ENCODE peak calls at places on chromosome 22, in four cellular contexts. L, Z, Y and M are unnamed samples.

GRCh38 chr22:24566899-24567511 is 11.2 kb downstream of the SNRPD3 start:
- DNase-seq in L (no peak), Z (no peak), Y (no peak), M (no peak)

GRCh38 chr22:36658900-36659299 is 44.7 kb downstream of the CACNG2 start:
- DNase-seq in L (no peak), Z (no peak), Y (no peak), M (no peak)

GRCh38 chr22:42317691-42318547 is 47.5 kb upstream of the TCF20 start:
- DNase-seq in L (no peak), Z (no peak), Y (peak), M (no peak)

GRCh38 chr22:33361581-33361980 is 303.4 kb upstream of the SYN3 start:
- DNase-seq in L (no peak), Z (no peak), Y (no peak), M (no peak)

GRCh38 chr22:47901911-47902310 is 1139.5 kb downstream of the TBC1D22A start:
- DNase-seq in L (no peak), Z (no peak), Y (no peak), M (no peak)

GRCh38 chr22:27435839-27436581 is 365.5 kb downstream of the MN1 start:
- DNase-seq in L (peak), Z (peak), Y (peak), M (no peak)

GRCh38 chr22:40602231-40602630 is 34.3 kb downstream of the MRTFA start:
- DNase-seq in L (no peak), Z (no peak), Y (no peak), M (no peak)

GRCh38 chr22:31148953-31149627 is 8.8 kb upstream of the PLA2G3 start:
- DNase-seq in L (peak), Z (peak), Y (peak), M (no peak)

GRCh38 chr22:35033635-35034296 is 32.2 kb upstream of the ISX start:
- DNase-seq in L (no peak), Z (no peak), Y (no peak), M (no peak)

GRCh38 chr22:48546653-48547424 is 1280.8 kb downstream of the BRD1 start:
- DNase-seq in L (no peak), Z (no peak), Y (no peak), M (no peak)

GRCh38 chr22:40853961-40854360 is 2.5 kb downstream of the ST13 start:
- DNase-seq in L (no peak), Z (peak), Y (no peak), M (no peak)

GRCh38 chr22:21622624-21623401 is 7.0 kb downstream of the YDJC start:
- DNase-seq in L (no peak), Z (no peak), Y (no peak), M (no peak)

GRCh38 chr22:27799334-27800249 is 2.0 kb downstream of the MN1 start:
- DNase-seq in L (peak), Z (no peak), Y (no peak), M (no peak)

GRCh38 chr22:40951795-40952602 is 821 bp downstream of the RBX1 start:
- DNase-seq in L (no peak), Z (no peak), Y (no peak), M (no peak)

GRCh38 chr22:27246558-27246957 is 555.0 kb downstream of the MN1 start:
- DNase-seq in L (no peak), Z (no peak), Y (no peak), M (no peak)

GRCh38 chr22:37681001-37681424 is 5.1 kb upstream of the NOL12 start:
- DNase-seq in L (no peak), Z (no peak), Y (no peak), M (no peak)

GRCh38 chr22:44963832-44964721 is 45.7 kb downstream of the PHF21B start:
- DNase-seq in L (no peak), Z (no peak), Y (no peak), M (no peak)

GRCh38 chr22:37483594-37484114 is 2.5 kb downstream of the MFNG start:
- DNase-seq in L (no peak), Z (no peak), Y (no peak), M (no peak)

GRCh38 chr22:27474112-27474571 is 327.4 kb downstream of the MN1 start:
- DNase-seq in L (no peak), Z (no peak), Y (no peak), M (no peak)

GRCh38 chr22:21865041-21865440 is 2.4 kb downstream of the MAPK1 start:
- DNase-seq in L (no peak), Z (peak), Y (no peak), M (no peak)

GRCh38 chr22:35782504-35782903 is 64.8 kb downstream of the APOL5 start:
- DNase-seq in L (no peak), Z (no peak), Y (no peak), M (no peak)

GRCh38 chr22:48004038-48004437 is 1241.6 kb downstream of the TBC1D22A start:
- DNase-seq in L (no peak), Z (no peak), Y (no peak), M (no peak)

GRCh38 chr22:27377501-27377900 is 424.1 kb downstream of the MN1 start:
- DNase-seq in L (no peak), Z (no peak), Y (no peak), M (no peak)

GRCh38 chr22:36636916-36637315 is 66.6 kb downstream of the CACNG2 start:
- DNase-seq in L (no peak), Z (no peak), Y (no peak), M (no peak)

GRCh38 chr22:35604671-35605457 is 12.3 kb downstream of the MB start:
- DNase-seq in L (no peak), Z (no peak), Y (no peak), M (no peak)

GRCh38 chr22:36460202-36460601 is 21.2 kb downstream of the TXN2 start:
- DNase-seq in L (no peak), Z (no peak), Y (no peak), M (no peak)

GRCh38 chr22:26986884-26987283 is 329.5 kb downstream of the MIAT start:
- DNase-seq in L (no peak), Z (no peak), Y (no peak), M (no peak)

GRCh38 chr22:36215976-36216375 is 14.4 kb upstream of the APOL4 start:
- DNase-seq in L (no peak), Z (no peak), Y (no peak), M (no peak)

GRCh38 chr22:25282671-25283561 is 63.5 kb downstream of the CRYBB2 start:
- DNase-seq in L (no peak), Z (peak), Y (no peak), M (no peak)

GRCh38 chr22:28998681-28999080 is 63.0 kb downstream of the C22orf31 start:
- DNase-seq in L (no peak), Z (peak), Y (no peak), M (no peak)

GRCh38 chr22:33381531-33382406 is 323.6 kb upstream of the SYN3 start:
- DNase-seq in L (no peak), Z (no peak), Y (no peak), M (no peak)

GRCh38 chr22:31244044-31244942 is 32.2 kb downstream of the LIMK2 start:
- DNase-seq in L (no peak), Z (no peak), Y (no peak), M (no peak)

GRCh38 chr22:47407626-47408025 is 645.2 kb downstream of the TBC1D22A start:
- DNase-seq in L (no peak), Z (no peak), Y (no peak), M (no peak)

GRCh38 chr22:37674951-37675929 is at the start of gene LGALS1:
- DNase-seq in L (peak), Z (peak), Y (peak), M (no peak)

GRCh38 chr22:37267128-37267587 is 15.2 kb upstream of the CYTH4 start:
- DNase-seq in L (peak), Z (peak), Y (peak), M (no peak)

GRCh38 chr22:30000566-30000965 is 79.7 kb upstream of the HORMAD2 start:
- DNase-seq in L (no peak), Z (no peak), Y (no peak), M (no peak)

GRCh38 chr22:30004101-30004500 is 76.2 kb upstream of the HORMAD2 start:
- DNase-seq in L (no peak), Z (no peak), Y (no peak), M (no peak)

GRCh38 chr22:30002861-30003489 is 77.3 kb upstream of the HORMAD2 start:
- DNase-seq in L (no peak), Z (no peak), Y (peak), M (no peak)

GRCh38 chr22:29998627-29999026 is 81.6 kb upstream of the HORMAD2 start:
- DNase-seq in L (no peak), Z (no peak), Y (no peak), M (no peak)

DNA sequence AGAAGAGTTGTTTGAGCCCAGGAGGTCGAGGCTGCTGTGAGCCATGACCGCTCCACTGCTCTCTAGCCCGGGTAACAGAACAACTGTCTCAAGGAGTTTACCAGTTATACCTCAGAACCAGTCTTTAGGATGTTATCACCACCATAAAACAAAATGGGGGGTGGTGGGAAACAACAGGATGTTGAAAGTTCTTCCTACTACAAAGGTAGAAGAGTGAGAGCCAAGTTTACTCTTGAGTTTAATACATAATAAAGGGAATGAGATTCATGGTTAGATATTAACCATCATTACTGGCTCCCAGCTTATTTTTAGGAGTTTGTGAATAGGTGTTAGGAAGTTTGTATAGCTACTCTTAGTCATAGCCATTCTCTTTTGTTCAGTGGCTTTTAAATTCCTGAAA is 78.8 kb upstream of the HORMAD2 start:
- DNase-seq in L (no peak), Z (no peak), Y (no peak), M (no peak)
- TF ChIP-seq CTCF in L (no peak), Z (no peak), Y (no peak), M (no peak)

DNA sequence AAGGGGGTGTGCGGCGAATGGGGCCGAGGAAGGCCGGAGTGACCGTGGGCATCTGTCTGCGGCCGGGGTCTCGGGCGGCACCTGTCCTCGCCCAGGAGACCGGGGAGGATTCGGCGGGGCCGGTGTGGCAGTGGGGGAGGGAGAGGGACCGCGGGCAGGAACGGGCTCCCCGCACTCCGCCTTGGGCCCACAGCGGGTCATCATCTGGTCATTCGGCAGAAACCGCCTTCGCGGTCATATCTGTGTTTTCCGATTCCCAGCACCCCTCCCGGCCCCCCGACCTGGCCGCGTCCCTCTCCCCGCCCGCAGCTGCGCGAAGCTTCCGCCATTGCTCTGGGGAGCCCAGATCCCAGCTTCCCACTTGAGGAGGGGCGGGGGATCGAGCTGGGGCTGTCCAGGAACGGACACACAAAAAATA is 824 bp upstream of the CBX6 start:
- DNase-seq in L (peak), Z (peak), Y (peak), M (no peak)
- TF ChIP-seq POLR2A in L (peak), Z (no peak), Y (no peak), M (no peak)

GRCh38 chr22:43409800-43410199 is 2.0 kb upstream of the MPPED1 start:
- DNase-seq in L (no peak), Z (no peak), Y (no peak), M (no peak)

GRCh38 chr22:43412808-43413785 is 1.3 kb downstream of the MPPED1 start:
- DNase-seq in L (no peak), Z (peak), Y (no peak), M (no peak)

GRCh38 chr22:43411981-43412807 is at the start of gene MPPED1:
- DNase-seq in L (peak), Z (no peak), Y (no peak), M (no peak)

GRCh38 chr22:43409046-43409445 is 2.8 kb upstream of the MPPED1 start:
- DNase-seq in L (no peak), Z (no peak), Y (no peak), M (no peak)

DNA sequence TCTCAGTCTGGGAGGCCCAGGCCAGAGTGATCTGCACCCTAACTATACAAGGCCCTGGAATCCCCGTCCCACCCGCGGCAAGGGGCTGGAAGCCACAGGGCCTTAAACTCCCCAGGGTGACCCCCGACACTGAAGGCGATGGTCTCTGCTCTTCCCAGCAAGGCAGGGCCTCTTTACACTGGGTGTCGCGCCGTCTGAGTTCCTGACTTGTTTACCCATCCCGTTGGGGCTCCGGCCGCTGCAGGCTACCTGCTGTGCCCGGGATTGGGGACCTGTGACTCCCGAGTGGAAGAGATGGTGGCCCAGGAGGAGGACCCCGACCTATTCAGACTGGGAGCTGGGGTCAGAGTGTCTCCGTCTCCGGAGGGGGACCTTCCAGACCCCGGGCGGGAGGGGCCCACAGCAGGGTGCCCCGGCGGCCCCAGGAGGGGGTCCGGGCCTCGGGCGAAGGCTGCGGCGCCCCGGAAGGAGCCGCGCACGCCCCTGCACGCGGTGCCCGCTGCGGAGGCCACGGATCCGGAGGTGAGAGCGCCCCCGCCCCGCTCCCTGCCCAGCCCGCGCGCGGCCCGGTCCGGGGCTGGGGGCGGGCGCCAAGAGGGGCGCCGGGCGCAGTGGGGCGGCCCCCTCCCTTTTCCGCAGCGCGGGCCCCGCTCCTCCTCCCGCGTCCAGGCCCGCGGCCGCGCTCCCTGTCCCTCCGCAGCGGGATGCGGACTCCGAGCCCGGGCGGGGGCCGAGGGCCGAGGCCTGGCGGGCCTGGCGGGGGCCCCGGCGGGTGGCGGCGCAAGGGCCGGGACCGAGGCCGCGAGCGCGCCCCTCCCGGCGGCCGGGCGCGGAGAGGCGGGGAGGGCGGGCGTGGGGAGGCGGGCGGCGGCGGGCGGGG is 534 bp upstream of the MPPED1 start:
- DNase-seq in L (peak), Z (no peak), Y (no peak), M (no peak)
- H3K4me3 ChIP-seq in L (peak), Z (no peak), Y (no peak), M (no peak)

GRCh38 chr22:50726643-50727340 is 11.2 kb upstream of the ACR start:
- DNase-seq in L (no peak), Z (no peak), Y (no peak), M (no peak)
- TF ChIP-seq CTCF in L (no peak), Z (no peak), Y (no peak), M (no peak)

DNA sequence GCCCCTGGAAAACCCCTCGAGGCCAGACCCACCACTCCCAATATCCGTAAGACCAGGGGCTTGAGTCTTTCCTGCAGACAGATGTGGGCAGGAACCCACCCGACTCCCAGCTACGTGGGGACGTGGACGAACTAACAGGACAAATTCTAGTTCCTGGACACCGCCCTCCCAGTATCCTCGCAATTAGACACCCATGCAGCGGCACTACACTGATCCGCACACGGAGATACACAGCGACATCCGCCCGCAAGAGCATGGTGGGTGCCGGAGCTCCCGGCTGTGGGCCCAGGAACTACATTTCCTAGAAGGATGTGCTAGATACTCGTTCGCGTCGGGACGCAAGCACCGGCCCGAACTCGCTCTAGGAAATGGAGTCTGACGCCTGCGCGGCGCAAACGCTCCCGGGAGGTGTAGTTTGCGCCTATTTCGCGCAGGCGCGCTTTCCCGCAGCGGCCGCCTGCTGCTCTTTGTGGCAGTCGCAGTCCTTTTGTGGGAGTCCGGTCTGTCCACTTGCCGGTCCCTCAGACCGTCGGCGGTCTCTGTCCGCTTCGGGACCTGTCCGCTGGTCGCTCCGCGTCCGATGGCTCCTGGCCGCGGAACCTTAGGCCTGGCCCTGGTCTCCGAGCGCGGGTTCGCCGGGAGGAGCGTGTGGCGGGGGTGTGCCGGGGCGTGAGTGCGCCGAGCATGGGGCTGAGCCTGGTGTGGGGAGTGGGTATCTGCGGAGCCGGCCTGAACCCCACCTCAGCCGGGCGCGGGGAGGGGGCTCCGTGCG is at the start of gene ZNF74:
- DNase-seq in L (peak), Z (peak), Y (peak), M (peak)
- TF ChIP-seq POLR2A in L (peak), Z (no peak), Y (peak), M (peak)

DNA sequence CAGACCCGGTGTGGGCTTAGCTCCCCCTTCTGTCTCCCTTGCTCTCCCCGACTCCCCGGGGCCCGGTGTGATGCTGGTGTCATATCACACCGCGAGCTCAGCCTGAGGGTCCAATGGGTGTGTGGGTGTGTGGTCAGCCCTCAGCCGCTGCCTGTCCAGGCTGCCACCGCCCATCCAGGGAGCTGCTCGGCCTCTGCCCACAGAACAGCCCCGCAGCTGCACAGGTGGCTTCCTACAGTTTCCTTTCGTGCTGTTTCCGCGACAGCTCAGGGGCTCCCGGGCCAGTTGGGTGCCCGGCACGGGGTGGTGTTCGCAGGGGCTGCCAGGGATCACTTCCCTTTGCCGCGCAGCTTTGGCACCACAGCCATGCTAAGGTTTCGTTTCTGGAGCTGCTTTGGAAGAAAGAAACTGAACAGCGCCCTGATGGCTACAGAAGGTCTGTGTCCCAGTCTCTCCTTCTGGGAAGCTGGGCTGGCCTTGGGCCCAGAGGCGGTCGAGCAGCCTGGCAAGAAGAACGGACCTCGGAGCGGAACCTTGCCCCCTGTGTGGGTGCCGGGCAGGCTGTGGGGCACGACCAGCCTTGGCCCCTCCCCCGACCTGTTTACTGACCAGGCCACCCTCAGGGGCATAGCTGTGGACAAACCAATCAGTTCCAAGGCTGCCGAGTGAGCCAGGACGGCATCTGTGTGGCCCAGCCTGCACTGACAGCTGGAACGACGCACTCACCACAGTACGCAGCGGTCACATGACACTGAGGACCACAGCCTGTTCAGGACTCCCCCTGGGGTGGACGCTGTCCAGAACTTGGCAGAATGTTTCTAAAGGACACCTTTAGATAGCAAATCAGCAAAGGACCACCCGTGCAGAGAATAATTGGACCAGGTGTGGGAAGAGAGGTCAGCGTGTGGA is 7.0 kb downstream of the PIM3 start:
- DNase-seq in L (peak), Z (peak), Y (peak), M (no peak)
- H3K4me3 ChIP-seq in L (peak), Z (no peak), Y (peak), M (peak)

GRCh38 chr22:39215430-39216142 is 29.2 kb downstream of the PDGFB start:
- DNase-seq in L (no peak), Z (no peak), Y (no peak), M (no peak)
- TF ChIP-seq CTCF in L (no peak), Z (no peak), Y (peak), M (no peak)

GRCh38 chr22:46395145-46395544 is 59.6 kb downstream of the TRMU start:
- DNase-seq in L (no peak), Z (no peak), Y (no peak), M (no peak)
- TF ChIP-seq POLR2A in L (no peak), Z (no peak), Y (no peak), M (no peak)